ENCODE peak calls at places on chromosomes 3 and 15, in six cellular contexts. L is IMR-90, C is bronchial epithelial cell, K is ovary, P is breast epithelium, O is PC-9. Y is an unnamed sample.

GRCh38 chr3:160129459-160130061 is 95.7 kb upstream of the C3orf80 start:
- DNase-seq in L (peak), K (no peak), O (peak), P (no peak), C (peak), Y (peak)

GRCh38 chr3:159775372-159775961 is 213.2 kb upstream of the IL12A start:
- DNase-seq in C (peak), L (peak), P (peak), O (peak), K (peak), Y (peak)

GRCh38 chr3:101065962-101066361 is 72.7 kb upstream of the ABI3BP start:
- DNase-seq in P (no peak), L (peak), C (peak), O (peak), K (no peak), Y (peak)

GRCh38 chr15:41417418-41417811 is 520 bp downstream of the RTF1 start:
- DNase-seq in C (no peak), P (no peak), L (peak), O (no peak), K (peak), Y (peak)

GRCh38 chr3:149342413-149343340 is 9.2 kb upstream of the TM4SF18 start:
- DNase-seq in O (peak), L (peak), K (no peak), P (no peak), C (peak), Y (peak)

GRCh38 chr15:88653200-88654064 is 14.6 kb downstream of the ISG20 start:
- DNase-seq in P (peak), C (peak), K (no peak), L (no peak), O (no peak), Y (peak)

GRCh38 chr3:122188758-122189157 is 5.3 kb downstream of the CASR start:
- DNase-seq in K (no peak), O (no peak), L (no peak), C (peak), P (no peak), Y (no peak)

GRCh38 chr3:187746059-187746453 is 788 bp upstream of the BCL6 start:
- DNase-seq in L (no peak), P (no peak), O (no peak), K (no peak), C (no peak), Y (no peak)

GRCh38 chr3:95407709-95408463 is 1345.0 kb downstream of the NSUN3 start:
- DNase-seq in L (no peak), C (no peak), K (no peak), O (no peak), P (no peak), Y (no peak)

GRCh38 chr3:59872121-59872520 is 822.3 kb upstream of the CFAP20DC start:
- DNase-seq in K (no peak), C (no peak), P (no peak), O (no peak), L (no peak), Y (no peak)

GRCh38 chr15:28021281-28022039 is 77.7 kb downstream of the OCA2 start:
- DNase-seq in O (peak), L (peak), K (peak), C (peak), P (peak), Y (peak)

GRCh38 chr3:10322355-10322715 is 1.4 kb upstream of the SEC13 start:
- DNase-seq in C (peak), K (no peak), L (no peak), O (no peak), P (no peak), Y (peak)

GRCh38 chr3:71710906-71711494 is 14.2 kb downstream of the EIF4E3 start:
- DNase-seq in P (no peak), L (peak), C (peak), K (no peak), O (no peak), Y (peak)

GRCh38 chr15:61459785-61460707 is 230.9 kb upstream of the RORA start:
- DNase-seq in K (no peak), L (peak), P (no peak), C (peak), O (no peak), Y (peak)

GRCh38 chr15:87764461-87765236 is 491.9 kb downstream of the NTRK3 start:
- DNase-seq in K (no peak), P (no peak), O (no peak), C (peak), L (peak), Y (peak)

GRCh38 chr3:167653750-167654149 is at the start of gene WDR49:
- DNase-seq in L (no peak), O (no peak), K (no peak), P (no peak), C (no peak), Y (no peak)

GRCh38 chr15:41876007-41876406 is 17.8 kb downstream of the SPTBN5 start:
- DNase-seq in K (no peak), P (no peak), O (no peak), C (no peak), L (no peak), Y (no peak)

GRCh38 chr15:89034305-89034704 is 54.0 kb upstream of the ABHD2 start:
- DNase-seq in O (no peak), K (no peak), C (no peak), P (no peak), L (peak), Y (peak)

GRCh38 chr15:79653533-79653932 is 221.4 kb downstream of the MINAR1 start:
- DNase-seq in O (no peak), P (no peak), K (no peak), C (no peak), L (no peak), Y (no peak)

GRCh38 chr3:187963003-187963676 is 190.8 kb upstream of the LPP start:
- DNase-seq in L (no peak), K (no peak), O (no peak), P (no peak), C (no peak), Y (no peak)

GRCh38 chr15:66588537-66588936 is 22.7 kb upstream of the LCTL start:
- DNase-seq in L (no peak), C (no peak), O (no peak), P (no peak), K (no peak), Y (no peak)

GRCh38 chr15:60396100-60396499 is 1.7 kb downstream of the ANXA2 start:
- DNase-seq in P (peak), L (no peak), O (no peak), C (peak), K (no peak), Y (peak)

GRCh38 chr3:190773948-190774347 is 88.5 kb downstream of the GMNC start:
- DNase-seq in K (no peak), L (no peak), P (no peak), O (no peak), C (no peak), Y (no peak)

GRCh38 chr15:51403946-51404695 is 62.7 kb downstream of the GLDN start:
- DNase-seq in C (no peak), O (no peak), K (no peak), L (no peak), P (no peak), Y (no peak)

GRCh38 chr15:40782609-40783227 is 12.9 kb downstream of the C15orf62 start:
- DNase-seq in K (peak), P (peak), L (no peak), O (peak), C (peak), Y (peak)

GRCh38 chr15:71472699-71473098 is 337.7 kb upstream of the NR2E3 start:
- DNase-seq in L (no peak), O (no peak), P (no peak), K (no peak), C (no peak), Y (no peak)

GRCh38 chr15:71465109-71465508 is 345.2 kb upstream of the NR2E3 start:
- DNase-seq in O (no peak), K (no peak), P (no peak), C (no peak), L (no peak), Y (no peak)

GRCh38 chr15:71468715-71469114 is 341.6 kb upstream of the NR2E3 start:
- DNase-seq in K (no peak), P (no peak), L (no peak), O (no peak), C (no peak), Y (no peak)

GRCh38 chr15:71471347-71471746 is 339.0 kb upstream of the NR2E3 start:
- DNase-seq in L (peak), O (peak), P (no peak), K (no peak), C (peak), Y (peak)

GRCh38 chr15:71469393-71469792 is 341.0 kb upstream of the NR2E3 start:
- DNase-seq in P (no peak), O (no peak), K (no peak), L (peak), C (no peak), Y (no peak)
- TF ChIP-seq CTCF in P (no peak), O (no peak), K (no peak), L (no peak), C (no peak), Y (no peak)

DNA sequence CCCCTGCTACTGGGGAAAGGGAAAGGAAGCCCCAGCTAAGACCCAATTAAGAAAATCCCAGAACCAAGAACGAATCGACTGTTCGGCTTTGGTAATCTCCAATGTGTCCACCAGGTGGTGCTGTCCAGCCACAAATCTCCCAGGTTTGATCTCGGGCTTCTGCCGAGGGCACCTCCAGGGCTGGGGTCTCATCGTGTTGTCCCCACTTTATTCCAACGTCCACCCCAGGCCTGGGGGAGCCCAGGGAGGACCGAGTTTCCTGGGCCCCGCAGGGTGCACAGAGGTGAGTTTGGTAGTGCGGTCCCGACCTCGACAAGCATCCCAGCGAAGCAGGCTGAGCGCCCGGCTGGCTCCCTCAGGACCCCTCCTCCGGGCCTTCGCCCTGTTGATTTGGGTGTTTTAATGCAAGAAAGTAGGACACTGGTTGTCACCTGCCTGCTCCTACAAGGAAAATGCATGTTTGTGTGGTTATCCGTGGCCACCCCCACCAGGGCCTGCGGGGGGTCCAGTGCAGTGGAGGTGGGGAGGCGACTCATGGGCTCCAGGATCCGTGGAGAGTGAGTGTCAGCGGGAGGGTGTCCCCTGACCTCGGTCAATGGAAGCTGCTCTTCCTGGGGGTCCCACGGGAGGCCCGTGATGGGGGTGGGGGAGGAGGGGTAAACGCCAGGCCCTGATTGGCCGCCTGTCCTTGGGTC is 185.0 kb downstream of the GOLGA6L6 start:
- DNase-seq in C (no peak), O (peak), K (peak), P (peak), L (no peak), Y (no peak)
- H3K4me3 ChIP-seq in C (no peak), O (no peak), K (no peak), P (no peak), L (no peak), Y (no peak)

GRCh38 chr15:74178326-74179100 is 5.0 kb downstream of the ISLR start:
- DNase-seq in P (no peak), O (no peak), K (no peak), C (no peak), L (no peak), Y (no peak)

GRCh38 chr15:74174216-74174965 is 881 bp downstream of the ISLR start:
- DNase-seq in P (peak), O (no peak), K (peak), L (no peak), C (no peak), Y (no peak)

GRCh38 chr15:74175271-74176191 is 2.0 kb downstream of the ISLR start:
- DNase-seq in K (no peak), O (no peak), P (peak), L (no peak), C (no peak), Y (no peak)

GRCh38 chr15:74174966-74175270 is 1.4 kb downstream of the ISLR start:
- DNase-seq in L (no peak), C (no peak), K (no peak), O (no peak), P (peak), Y (no peak)

DNA sequence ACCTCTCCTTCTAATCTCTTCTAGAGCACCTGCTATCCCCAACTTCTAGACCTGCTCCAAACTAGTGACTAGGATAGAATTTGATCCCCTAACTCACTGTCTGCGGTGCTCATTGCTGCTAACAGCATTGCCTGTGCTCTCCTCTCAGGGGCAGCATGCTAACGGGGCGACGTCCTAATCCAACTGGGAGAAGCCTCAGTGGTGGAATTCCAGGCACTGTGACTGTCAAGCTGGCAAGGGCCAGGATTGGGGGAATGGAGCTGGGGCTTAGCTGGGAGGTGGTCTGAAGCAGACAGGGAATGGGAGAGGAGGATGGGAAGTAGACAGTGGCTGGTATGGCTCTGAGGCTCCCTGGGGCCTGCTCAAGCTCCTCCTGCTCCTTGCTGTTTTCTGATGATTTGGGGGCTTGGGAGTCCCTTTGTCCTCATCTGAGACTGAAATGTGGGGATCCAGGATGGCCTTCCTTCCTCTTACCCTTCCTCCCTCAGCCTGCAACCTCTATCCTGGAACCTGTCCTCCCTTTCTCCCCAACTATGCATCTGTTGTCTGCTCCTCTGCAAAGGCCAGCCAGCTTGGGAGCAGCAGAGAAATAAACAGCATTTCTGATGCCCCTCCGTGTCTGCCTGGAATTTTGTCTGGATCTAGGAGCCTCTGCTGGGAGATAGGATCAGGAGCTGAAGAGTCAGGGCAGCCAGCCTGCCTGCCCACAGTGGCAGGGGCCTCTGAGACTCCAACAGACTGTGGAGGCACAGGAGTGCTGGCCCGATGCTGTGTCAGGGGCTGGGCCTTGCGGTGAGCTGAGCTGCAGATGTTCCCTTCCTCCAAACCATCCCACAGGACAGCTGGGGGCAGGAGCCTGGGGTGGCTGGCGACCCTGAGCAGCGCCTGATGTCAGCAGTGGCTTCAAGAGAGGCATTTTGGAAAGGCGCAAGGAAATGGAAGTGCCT is 3.0 kb downstream of the ISLR start:
- DNase-seq in K (no peak), O (no peak), P (peak), L (no peak), C (no peak), Y (no peak)
- TF ChIP-seq CTCF in K (no peak), O (no peak), P (no peak), L (no peak), C (no peak), Y (no peak)

GRCh38 chr3:133943639-133944131 is 48.0 kb upstream of the RAB6B start:
- DNase-seq in O (peak), P (peak), L (peak), C (peak), K (peak), Y (peak)
- H3K4me3 ChIP-seq in O (no peak), P (no peak), L (no peak), C (no peak), K (no peak), Y (no peak)

DNA sequence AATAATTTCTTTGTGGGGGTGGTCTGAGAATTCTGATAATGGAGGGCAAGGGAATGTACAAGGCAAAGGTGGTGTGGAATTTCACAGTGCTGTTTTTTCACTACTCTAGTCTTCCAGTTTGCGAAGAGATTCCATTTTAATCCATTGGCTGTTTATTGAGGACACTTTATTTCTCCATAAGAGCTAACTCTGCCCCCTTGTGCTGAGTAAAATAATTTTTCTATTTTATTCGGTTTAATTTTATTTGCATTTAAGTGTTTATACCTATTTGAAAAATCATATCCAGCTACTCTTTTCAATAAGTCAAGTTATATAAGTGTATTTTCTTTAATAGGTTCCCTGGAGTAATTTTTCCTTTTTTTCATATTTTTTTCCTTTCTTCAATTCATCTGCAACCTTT is 840.1 kb downstream of the TUSC7 start:
- DNase-seq in O (no peak), K (no peak), C (no peak), L (no peak), P (no peak), Y (no peak)
- TF ChIP-seq CTCF in O (peak), K (no peak), C (no peak), L (peak), P (no peak), Y (no peak)

DNA sequence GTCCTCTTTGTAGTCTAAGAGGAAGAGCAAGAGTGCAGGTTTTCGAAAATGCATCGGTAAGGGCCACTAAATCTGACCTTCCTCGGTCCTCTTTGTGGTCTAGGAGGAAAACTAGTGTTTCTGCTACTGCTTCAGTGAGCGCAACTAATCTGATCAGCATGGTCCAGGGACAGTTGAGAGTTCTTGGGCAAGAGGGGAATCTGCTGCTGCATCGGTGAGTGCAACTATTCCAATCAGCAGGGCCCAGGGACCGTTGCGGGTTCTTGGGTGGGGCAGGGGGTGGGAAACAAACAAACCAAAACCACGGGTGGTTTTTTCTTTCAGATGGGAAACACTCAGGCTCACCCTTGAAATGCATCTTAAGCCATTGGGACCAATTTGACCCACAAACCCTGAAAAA is 10.5 kb upstream of the OSBPL11 start:
- DNase-seq in L (no peak), O (no peak), P (no peak), C (no peak), K (no peak), Y (no peak)
- H3K4me3 ChIP-seq in L (no peak), O (no peak), P (no peak), C (no peak), K (no peak), Y (no peak)

GRCh38 chr3:169430687-169431404 is 232.7 kb downstream of the MECOM start:
- DNase-seq in C (peak), P (no peak), L (peak), O (peak), K (no peak), Y (peak)
- TF ChIP-seq CTCF in C (no peak), P (no peak), L (no peak), O (no peak), K (no peak), Y (no peak)

GRCh38 chr3:196336319-196337145 is 1.7 kb downstream of the TM4SF19 start:
- DNase-seq in L (no peak), O (peak), P (no peak), K (no peak), C (peak), Y (peak)
- H3K4me3 ChIP-seq in L (no peak), O (peak), P (no peak), K (no peak), C (no peak), Y (no peak)

GRCh38 chr3:168884353-168884903 is 779.1 kb downstream of the MECOM start:
- DNase-seq in P (peak), C (peak), K (no peak), L (peak), O (peak), Y (peak)
- TF ChIP-seq CTCF in P (no peak), C (no peak), K (no peak), L (no peak), O (no peak), Y (no peak)

GRCh38 chr3:19645093-19645492 is 288.9 kb downstream of the EFHB start:
- DNase-seq in K (no peak), L (no peak), C (peak), P (no peak), O (no peak), Y (peak)

GRCh38 chr3:19641408-19641807 is 292.6 kb downstream of the EFHB start:
- DNase-seq in C (no peak), L (no peak), O (no peak), K (no peak), P (no peak), Y (no peak)

GRCh38 chr3:19644405-19644804 is 289.6 kb downstream of the EFHB start:
- DNase-seq in K (no peak), O (no peak), C (no peak), L (no peak), P (no peak), Y (no peak)
- H3K4me3 ChIP-seq in K (no peak), O (no peak), C (no peak), L (no peak), P (no peak), Y (no peak)